ENCODE peak calls at places on chromosomes 6 and 20, in eight cellular contexts. V, Y, Q, U, D, R, M and L are unnamed samples.

GRCh38 chr20:50652702-50653294 is 38.5 kb downstream of the RIPOR3 start:
- DNase-seq in V (no peak), Y (no peak), Q (no peak), U (no peak), D (no peak), R (no peak), M (peak; percentile 73), L (no peak)

GRCh38 chr6:1745814-1746213 is 136.1 kb downstream of the FOXC1 start:
- DNase-seq in V (no peak), Y (no peak), Q (no peak), U (no peak), D (no peak), R (no peak), M (no peak), L (no peak)

GRCh38 chr6:5837323-5837722 is 169.4 kb downstream of the NRN1 start:
- DNase-seq in V (no peak), Y (no peak), Q (no peak), U (no peak), D (no peak), R (no peak), M (no peak), L (no peak)

GRCh38 chr6:38215225-38215624 is 395.7 kb downstream of the ZFAND3 start:
- DNase-seq in V (no peak), Y (no peak), Q (no peak), U (no peak), D (no peak), R (no peak), M (no peak), L (no peak)

GRCh38 chr6:125375841-125376240 is 74.1 kb upstream of the HDDC2 start:
- DNase-seq in V (no peak), Y (no peak), Q (no peak), U (no peak), D (no peak), R (no peak), M (peak; percentile 37), L (no peak)

GRCh38 chr6:33620584-33621395 is at the start of gene ITPR3:
- DNase-seq in V (peak; percentile 63), Y (no peak), Q (peak; percentile 96), U (peak; percentile 77), D (peak; percentile 59), R (peak; percentile 81), M (no peak), L (peak; percentile 69)

GRCh38 chr6:4987427-4987826 is 16.4 kb downstream of the RPP40 start:
- DNase-seq in V (no peak), Y (no peak), Q (no peak), U (no peak), D (no peak), R (no peak), M (no peak), L (no peak)

GRCh38 chr20:6075428-6076219 is 21.8 kb upstream of the LRRN4 start:
- DNase-seq in V (no peak), Y (no peak), Q (no peak), U (no peak), D (no peak), R (no peak), M (no peak), L (no peak)

GRCh38 chr6:361411-362132 is 30.0 kb upstream of the IRF4 start:
- DNase-seq in V (no peak), Y (no peak), Q (no peak), U (no peak), D (no peak), R (no peak), M (no peak), L (no peak)

GRCh38 chr6:100276311-100277057 is 188.2 kb downstream of the SIM1 start:
- DNase-seq in V (no peak), Y (no peak), Q (no peak), U (no peak), D (no peak), R (no peak), M (no peak), L (no peak)

GRCh38 chr6:5098501-5099270 is 13.5 kb downstream of the PPP1R3G start:
- DNase-seq in V (no peak), Y (no peak), Q (no peak), U (no peak), D (no peak), R (no peak), M (no peak), L (no peak)

GRCh38 chr20:54148947-54149764 is 24.6 kb downstream of the CYP24A1 start:
- DNase-seq in V (no peak), Y (no peak), Q (no peak), U (no peak), D (no peak), R (no peak), M (no peak), L (no peak)

GRCh38 chr20:7723284-7723683 is 217.0 kb downstream of the HAO1 start:
- DNase-seq in V (no peak), Y (no peak), Q (no peak), U (no peak), D (no peak), R (no peak), M (no peak), L (no peak)

GRCh38 chr6:98137391-98137790 is 697.0 kb upstream of the POU3F2 start:
- DNase-seq in V (no peak), Y (no peak), Q (no peak), U (no peak), D (no peak), R (no peak), M (no peak), L (no peak)

GRCh38 chr6:125444234-125444949 is 142.6 kb upstream of the HDDC2 start:
- DNase-seq in V (no peak), Y (no peak), Q (no peak), U (no peak), D (no peak), R (no peak), M (peak; percentile 43), L (no peak)

GRCh38 chr6:27040244-27041042 is 207.1 kb upstream of the PRSS16 start:
- DNase-seq in V (no peak), Y (no peak), Q (no peak), U (no peak), D (no peak), R (no peak), M (no peak), L (no peak)

GRCh38 chr6:160065200-160065599 is 56.4 kb upstream of the SLC22A1 start:
- DNase-seq in V (no peak), Y (no peak), Q (no peak), U (no peak), D (no peak), R (no peak), M (no peak), L (no peak)

GRCh38 chr6:150683320-150683719 is 83.6 kb downstream of the PLEKHG1 start:
- DNase-seq in V (no peak), Y (peak; percentile 12), Q (no peak), U (no peak), D (no peak), R (no peak), M (no peak), L (no peak)

GRCh38 chr6:102798631-102799030 is 1405.1 kb downstream of the GRIK2 start:
- DNase-seq in V (no peak), Y (no peak), Q (no peak), U (no peak), D (no peak), R (no peak), M (no peak), L (no peak)

GRCh38 chr6:153538491-153538890 is 407.4 kb upstream of the RGS17 start:
- DNase-seq in V (no peak), Y (no peak), Q (no peak), U (no peak), D (no peak), R (no peak), M (no peak), L (no peak)

GRCh38 chr6:47780510-47781356 is 1.1 kb upstream of the OPN5 start:
- DNase-seq in V (peak; percentile 5), Y (peak; percentile 56), Q (peak; percentile 37), U (peak; percentile 69), D (no peak), R (peak; percentile 29), M (peak; percentile 71), L (peak; percentile 14)

GRCh38 chr20:48139262-48140041 is 354.2 kb upstream of the SULF2 start:
- DNase-seq in V (no peak), Y (no peak), Q (no peak), U (no peak), D (no peak), R (no peak), M (no peak), L (no peak)

GRCh38 chr6:25852756-25853155 is 20.9 kb upstream of the SLC17A1 start:
- DNase-seq in V (no peak), Y (no peak), Q (no peak), U (no peak), D (no peak), R (no peak), M (no peak), L (no peak)

GRCh38 chr6:25590986-25591385 is 61.0 kb upstream of the SCGN start:
- DNase-seq in V (no peak), Y (no peak), Q (no peak), U (no peak), D (no peak), R (no peak), M (no peak), L (no peak)

GRCh38 chr6:32192608-32193039 is at the start of gene GPSM3:
- DNase-seq in V (peak; percentile 45), Y (peak; percentile 36), Q (peak; percentile 65), U (no peak), D (no peak), R (peak; percentile 50), M (peak; percentile 16), L (peak; percentile 56)

GRCh38 chr20:63706027-63706695 is 1.6 kb downstream of the ARFRP1 start:
- DNase-seq in V (no peak), Y (no peak), Q (no peak), U (no peak), D (no peak), R (no peak), M (no peak), L (no peak)

GRCh38 chr6:113930183-113930582 is 40.8 kb downstream of the HDAC2 start:
- DNase-seq in V (no peak), Y (no peak), Q (no peak), U (no peak), D (no peak), R (no peak), M (no peak), L (no peak)

GRCh38 chr20:38680492-38681118 is 43.7 kb upstream of the SLC32A1 start:
- DNase-seq in V (no peak), Y (no peak), Q (no peak), U (peak; percentile 47), D (no peak), R (peak; percentile 19), M (peak; percentile 17), L (no peak)

GRCh38 chr6:69422474-69422873 is 374.3 kb downstream of the LMBRD1 start:
- DNase-seq in V (no peak), Y (no peak), Q (no peak), U (no peak), D (no peak), R (no peak), M (no peak), L (no peak)

GRCh38 chr6:41811095-41811494 is 23.6 kb downstream of the TOMM6 start:
- DNase-seq in V (no peak), Y (no peak), Q (no peak), U (no peak), D (no peak), R (no peak), M (no peak), L (no peak)

GRCh38 chr6:149028767-149029405 is 282.1 kb downstream of the UST start:
- DNase-seq in V (no peak), Y (peak; percentile 28), Q (peak; percentile 73), U (peak; percentile 88), D (no peak), R (peak; percentile 47), M (peak; percentile 76), L (peak; percentile 55)

GRCh38 chr6:111523484-111524166 is 40.6 kb upstream of the REV3L start:
- DNase-seq in V (no peak), Y (no peak), Q (no peak), U (no peak), D (no peak), R (no peak), M (no peak), L (no peak)

GRCh38 chr6:111012143-111012452 is 30.3 kb downstream of the RPF2 start:
- DNase-seq in V (no peak), Y (no peak), Q (no peak), U (no peak), D (no peak), R (no peak), M (no peak), L (no peak)

GRCh38 chr20:7859371-7859802 is 80.9 kb downstream of the HAO1 start:
- DNase-seq in V (no peak), Y (no peak), Q (no peak), U (peak; percentile 37), D (no peak), R (no peak), M (peak; percentile 58), L (no peak)